ENCODE peak calls at places on chromosomes 7 and 10, in ten cellular contexts. B, M, P, T, K, G, U, W, V and C are unnamed samples.

GRCh38 chr10:50421026-50421719 is 169.9 kb upstream of the ASAH2 start:
- DNase-seq in B (no peak), M (peak), P (no peak), T (peak), K (no peak), G (no peak), U (peak), W (peak), V (peak), C (peak)

GRCh38 chr7:28203498-28204240 is 23.1 kb upstream of the JAZF1 start:
- DNase-seq in B (no peak), M (no peak), P (no peak), T (no peak), K (no peak), G (peak), U (peak), W (no peak), V (peak), C (peak)

GRCh38 chr10:34178196-34178595 is 636.9 kb downstream of the PARD3 start:
- DNase-seq in B (no peak), M (no peak), P (no peak), T (no peak), K (no peak), G (no peak), U (no peak), W (no peak), V (no peak), C (no peak)

GRCh38 chr7:29194594-29195417 is at the start of gene CHN2:
- DNase-seq in B (peak), M (peak), P (peak), T (peak), K (peak), G (peak), U (peak), W (peak), V (no peak), C (no peak)

GRCh38 chr7:158849553-158850389 is 6.6 kb upstream of the DYNC2I1 start:
- DNase-seq in B (no peak), M (no peak), P (no peak), T (peak), K (peak), G (no peak), U (no peak), W (no peak), V (no peak), C (no peak)

GRCh38 chr7:105046414-105046813 is 32.4 kb downstream of the KMT2E start:
- DNase-seq in B (no peak), M (no peak), P (no peak), T (no peak), K (no peak), G (peak), U (peak), W (no peak), V (peak), C (peak)

GRCh38 chr10:97849101-97849490 is 547 bp upstream of the GOLGA7B start:
- DNase-seq in B (no peak), M (no peak), P (no peak), T (no peak), K (no peak), G (no peak), U (no peak), W (no peak), V (no peak), C (no peak)

GRCh38 chr10:111872591-111872990 is 311.0 kb downstream of the GPAM start:
- DNase-seq in B (no peak), M (no peak), P (no peak), T (peak), K (no peak), G (peak), U (no peak), W (no peak), V (no peak), C (no peak)

GRCh38 chr10:75062191-75062849 is 49.1 kb upstream of the SAMD8 start:
- DNase-seq in B (no peak), M (no peak), P (no peak), T (no peak), K (no peak), G (peak), U (peak), W (peak), V (peak), C (peak)

GRCh38 chr7:147492621-147493020 is 1097.9 kb upstream of the C7orf33 start:
- DNase-seq in B (no peak), M (no peak), P (no peak), T (no peak), K (no peak), G (peak), U (no peak), W (no peak), V (no peak), C (no peak)

GRCh38 chr7:99061001-99061779 is 82.7 kb downstream of the SMURF1 start:
- DNase-seq in B (no peak), M (no peak), P (no peak), T (no peak), K (no peak), G (no peak), U (no peak), W (no peak), V (no peak), C (no peak)

GRCh38 chr7:2483495-2483894 is 7.3 kb upstream of the GRIFIN start:
- DNase-seq in B (no peak), M (no peak), P (no peak), T (no peak), K (no peak), G (no peak), U (no peak), W (no peak), V (no peak), C (no peak)

DNA sequence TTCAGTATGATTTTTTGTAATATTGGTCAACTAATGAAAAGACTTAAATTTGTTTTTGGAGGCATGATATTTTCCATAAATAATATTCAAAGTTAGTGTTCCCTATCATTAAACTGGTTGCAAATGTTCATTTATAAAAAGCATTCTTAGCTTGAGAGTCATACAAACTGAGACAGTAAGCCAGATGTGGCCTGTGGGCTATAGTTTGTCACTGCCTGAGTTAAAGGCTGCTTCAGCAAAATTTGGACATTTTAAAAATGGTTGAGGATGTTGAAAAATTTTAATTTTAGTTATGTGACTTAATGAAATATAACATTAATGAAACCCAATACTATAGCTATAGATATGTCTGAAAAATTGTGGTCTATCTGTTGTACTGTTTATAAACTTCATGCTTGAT is 180.2 kb upstream of the CACNA2D1 start:
- DNase-seq in B (no peak), M (no peak), P (no peak), T (no peak), K (no peak), G (peak), U (no peak), W (no peak), V (no peak), C (peak)
- H3K4me3 ChIP-seq in B (no peak), M (no peak), P (no peak), T (no peak), K (no peak), G (no peak), U (no peak), W (no peak), V (no peak), C (no peak)

GRCh38 chr10:209357-209756 is 74.1 kb downstream of the ZMYND11 start:
- DNase-seq in B (no peak), M (no peak), P (no peak), T (no peak), K (no peak), G (peak), U (peak), W (no peak), V (peak), C (no peak)
- TF ChIP-seq CTCF in B (no peak), M (peak), P (no peak), T (no peak), K (no peak), G (peak), U (peak), W (no peak), V (peak), C (peak)

DNA sequence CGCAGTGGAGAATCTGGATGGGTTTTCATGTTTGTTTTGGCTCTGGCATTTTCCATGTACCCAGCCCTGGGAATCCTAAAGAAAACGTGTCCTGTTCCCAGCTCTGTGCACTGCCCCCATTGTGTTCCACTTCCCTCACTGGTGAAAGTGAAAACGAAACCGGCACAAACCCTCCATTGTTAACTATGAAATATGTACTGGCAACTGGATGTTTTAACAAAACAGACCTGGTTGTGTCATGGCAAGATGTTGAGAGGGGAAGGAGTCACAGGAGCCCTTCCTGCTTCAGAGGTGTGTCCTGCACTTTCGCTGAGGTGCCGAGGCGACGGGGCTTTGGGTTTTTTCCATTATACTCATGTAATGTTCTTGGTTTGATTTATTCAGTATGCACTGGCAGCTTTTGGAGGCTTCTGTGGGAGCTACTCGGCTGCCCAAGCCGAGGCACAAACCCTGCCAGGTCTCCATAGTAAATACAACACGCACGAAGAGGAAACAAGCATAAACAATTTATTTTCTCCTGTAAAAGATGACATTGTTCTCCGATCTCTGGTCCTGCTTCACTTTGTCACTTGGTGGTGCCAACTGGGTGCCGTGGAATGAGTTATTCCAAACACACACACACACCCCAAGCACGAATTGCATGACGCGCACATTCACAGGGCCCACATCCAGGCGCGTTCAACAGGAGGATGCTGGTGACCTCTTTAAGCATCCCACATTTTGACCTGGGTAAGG is 118.2 kb downstream of the CDK6 start:
- DNase-seq in B (no peak), M (no peak), P (peak), T (peak), K (no peak), G (peak), U (peak), W (peak), V (peak), C (peak)
- H3K4me3 ChIP-seq in B (peak), M (no peak), P (peak), T (peak), K (peak), G (peak), U (peak), W (peak), V (peak), C (peak)

GRCh38 chr7:135970682-135971365 is 6.3 kb downstream of the MTPN start:
- DNase-seq in B (no peak), M (no peak), P (no peak), T (peak), K (no peak), G (no peak), U (no peak), W (no peak), V (no peak), C (no peak)

GRCh38 chr7:135965602-135966001 is 11.6 kb downstream of the MTPN start:
- DNase-seq in B (no peak), M (no peak), P (no peak), T (no peak), K (no peak), G (no peak), U (no peak), W (no peak), V (no peak), C (no peak)

GRCh38 chr7:135966341-135967043 is 10.7 kb downstream of the MTPN start:
- DNase-seq in B (no peak), M (no peak), P (no peak), T (no peak), K (no peak), G (no peak), U (no peak), W (no peak), V (no peak), C (no peak)

GRCh38 chr7:135971366-135971725 is 5.8 kb downstream of the MTPN start:
- DNase-seq in B (no peak), M (no peak), P (no peak), T (no peak), K (no peak), G (no peak), U (no peak), W (no peak), V (no peak), C (no peak)

GRCh38 chr7:135970045-135970444 is 7.1 kb downstream of the MTPN start:
- DNase-seq in B (no peak), M (no peak), P (no peak), T (no peak), K (no peak), G (no peak), U (no peak), W (no peak), V (no peak), C (no peak)
- TF ChIP-seq CTCF in B (no peak), M (no peak), P (no peak), T (no peak), K (no peak), G (no peak), U (no peak), W (no peak), V (no peak), C (no peak)